ENCODE peak calls at places on chromosomes 2 and 18, in seven cellular contexts. T, G, Q, Y, U, L and F are unnamed samples.

GRCh38 chr2:39437522-39438296 is 624 bp upstream of the MAP4K3 start:
- DNase-seq in T (peak; percentile 38), G (peak; percentile 70), Q (no peak), Y (peak; percentile 63), U (no peak), L (peak; percentile 22), F (peak; percentile 71)

GRCh38 chr2:210309546-210310233 is 5.3 kb downstream of the MYL1 start:
- DNase-seq in T (peak; percentile 2), G (no peak), Q (no peak), Y (no peak), U (no peak), L (no peak), F (peak; percentile 8)

GRCh38 chr2:149538138-149538833 is 49.3 kb downstream of the MMADHC start:
- DNase-seq in T (peak; percentile 39), G (no peak), Q (no peak), Y (no peak), U (no peak), L (no peak), F (no peak)

GRCh38 chr2:120303177-120303576 is 42.8 kb upstream of the INHBB start:
- DNase-seq in T (no peak), G (no peak), Q (no peak), Y (no peak), U (no peak), L (no peak), F (no peak)

GRCh38 chr2:237042101-237042500 is 43.6 kb upstream of the COPS8 start:
- DNase-seq in T (no peak), G (no peak), Q (no peak), Y (no peak), U (no peak), L (no peak), F (no peak)

GRCh38 chr2:121196132-121196848 is 88.7 kb downstream of the TFCP2L1 start:
- DNase-seq in T (no peak), G (no peak), Q (no peak), Y (no peak), U (no peak), L (peak; percentile 84), F (no peak)

GRCh38 chr18:35030234-35030989 is 10.8 kb upstream of the MAPRE2 start:
- DNase-seq in T (no peak), G (no peak), Q (no peak), Y (no peak), U (no peak), L (no peak), F (no peak)

GRCh38 chr2:119311371-119311770 is 55.3 kb downstream of the C2orf76 start:
- DNase-seq in T (no peak), G (no peak), Q (no peak), Y (no peak), U (no peak), L (no peak), F (no peak)

GRCh38 chr18:53644799-53645471 is 579.5 kb downstream of the MBD2 start:
- DNase-seq in T (no peak), G (no peak), Q (no peak), Y (no peak), U (no peak), L (no peak), F (no peak)

GRCh38 chr2:104848526-104848925 is 5.4 kb upstream of the POU3F3 start:
- DNase-seq in T (peak; percentile 51), G (no peak), Q (no peak), Y (no peak), U (no peak), L (no peak), F (no peak)

GRCh38 chr2:198106621-198107020 is 302.2 kb downstream of the PLCL1 start:
- DNase-seq in T (no peak), G (no peak), Q (no peak), Y (no peak), U (no peak), L (no peak), F (no peak)

GRCh38 chr2:125582521-125582920 is 1073.4 kb upstream of the GYPC start:
- DNase-seq in T (no peak), G (no peak), Q (no peak), Y (no peak), U (no peak), L (no peak), F (no peak)

GRCh38 chr2:125588780-125589179 is 1067.2 kb upstream of the GYPC start:
- DNase-seq in T (no peak), G (no peak), Q (no peak), Y (no peak), U (no peak), L (no peak), F (no peak)

GRCh38 chr2:125581561-125581960 is 1074.4 kb upstream of the GYPC start:
- DNase-seq in T (no peak), G (no peak), Q (no peak), Y (no peak), U (no peak), L (no peak), F (no peak)

GRCh38 chr2:125584732-125585131 is 1071.2 kb upstream of the GYPC start:
- DNase-seq in T (no peak), G (no peak), Q (no peak), Y (no peak), U (no peak), L (no peak), F (no peak)
- H3K9me3 ChIP-seq in T (no peaks in the 10 kb centered on the region), G (no peaks in the 10 kb centered on the region), Q (no peaks in the 10 kb centered on the region), Y (peaks cover 20% of the 10 kb centered on the region), U (no peaks in the 10 kb centered on the region), L (no peaks in the 10 kb centered on the region), F (no peaks in the 10 kb centered on the region)

GRCh38 chr2:69241664-69242063 is 145.4 kb downstream of the GFPT1 start:
- DNase-seq in T (no peak), G (no peak), Q (no peak), Y (no peak), U (no peak), L (no peak), F (no peak)

GRCh38 chr2:69243652-69244051 is 143.4 kb downstream of the GFPT1 start:
- DNase-seq in T (no peak), G (no peak), Q (no peak), Y (no peak), U (no peak), L (no peak), F (no peak)

GRCh38 chr2:69238449-69239031 is 148.5 kb downstream of the GFPT1 start:
- DNase-seq in T (peak; percentile 80), G (no peak), Q (no peak), Y (no peak), U (no peak), L (no peak), F (no peak)

GRCh38 chr2:69242651-69243051 is 144.4 kb downstream of the GFPT1 start:
- DNase-seq in T (no peak), G (no peak), Q (no peak), Y (no peak), U (no peak), L (no peak), F (no peak)

GRCh38 chr2:69241039-69241586 is 145.9 kb downstream of the GFPT1 start:
- DNase-seq in T (no peak), G (no peak), Q (no peak), Y (no peak), U (no peak), L (no peak), F (no peak)
- H3K4me1 ChIP-seq in T (peaks cover 24% of the 10 kb centered on the region), G (no peaks in the 10 kb centered on the region), Q (no peaks in the 10 kb centered on the region), Y (no peaks in the 10 kb centered on the region), U (peaks cover 16% of the 10 kb centered on the region), L (peaks cover 11% of the 10 kb centered on the region), F (peaks cover 5% of the 10 kb centered on the region)

GRCh38 chr18:47999801-48000248 is 69.4 kb upstream of the SMAD2 start:
- DNase-seq in T (no peak), G (no peak), Q (no peak), Y (no peak), U (no peak), L (no peak), F (no peak)

GRCh38 chr18:47997338-47997780 is 66.9 kb upstream of the SMAD2 start:
- DNase-seq in T (no peak), G (no peak), Q (no peak), Y (no peak), U (no peak), L (no peak), F (no peak)

GRCh38 chr18:47993409-47993808 is 63.0 kb upstream of the SMAD2 start:
- DNase-seq in T (no peak), G (no peak), Q (no peak), Y (no peak), U (no peak), L (no peak), F (no peak)

GRCh38 chr18:47992903-47993302 is 62.4 kb upstream of the SMAD2 start:
- DNase-seq in T (no peak), G (no peak), Q (no peak), Y (no peak), U (no peak), L (no peak), F (no peak)

DNA sequence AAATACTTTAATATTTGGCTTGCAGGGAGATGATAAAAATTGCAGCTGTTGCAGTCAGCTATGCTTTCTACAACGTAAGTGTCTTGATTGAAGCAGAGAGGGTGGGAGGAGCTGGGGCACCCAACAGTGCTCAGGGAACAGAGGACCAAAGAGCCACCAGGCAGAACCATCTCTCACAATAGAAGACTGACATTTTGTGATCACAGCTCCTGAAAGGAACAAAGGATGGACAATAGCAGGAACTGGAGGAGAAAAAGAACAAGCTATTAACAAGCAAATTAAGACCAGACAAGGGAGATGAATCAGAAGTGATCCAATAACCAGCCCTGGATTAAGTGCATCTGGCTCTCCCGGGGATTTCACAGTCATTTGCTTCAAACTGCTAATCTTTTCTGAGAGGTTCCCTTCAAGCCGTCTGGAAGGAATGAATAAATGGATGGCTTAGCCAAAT is 65.7 kb upstream of the SMAD2 start:
- DNase-seq in T (no peak), G (no peak), Q (no peak), Y (no peak), U (no peak), L (no peak), F (peak; percentile 90)
- H3K4me3 ChIP-seq in T (no peak overlapping the region), G (no peak overlapping the region), Q (no peak overlapping the region), Y (no peak overlapping the region), U (no peak overlapping the region), L (no peak overlapping the region), F (no peak overlapping the region)

GRCh38 chr18:10424576-10425314 is 29.7 kb upstream of the APCDD1 start:
- DNase-seq in T (no peak), G (no peak), Q (no peak), Y (no peak), U (no peak), L (no peak), F (no peak)

GRCh38 chr18:10420561-10421352 is 33.7 kb upstream of the APCDD1 start:
- DNase-seq in T (peak; percentile 95), G (no peak), Q (no peak), Y (no peak), U (no peak), L (no peak), F (no peak)

GRCh38 chr18:10419420-10420103 is 34.9 kb upstream of the APCDD1 start:
- DNase-seq in T (peak; percentile 88), G (no peak), Q (no peak), Y (no peak), U (no peak), L (no peak), F (no peak)

GRCh38 chr18:10422731-10423130 is 31.7 kb upstream of the APCDD1 start:
- DNase-seq in T (no peak), G (no peak), Q (no peak), Y (no peak), U (no peak), L (no peak), F (no peak)

DNA sequence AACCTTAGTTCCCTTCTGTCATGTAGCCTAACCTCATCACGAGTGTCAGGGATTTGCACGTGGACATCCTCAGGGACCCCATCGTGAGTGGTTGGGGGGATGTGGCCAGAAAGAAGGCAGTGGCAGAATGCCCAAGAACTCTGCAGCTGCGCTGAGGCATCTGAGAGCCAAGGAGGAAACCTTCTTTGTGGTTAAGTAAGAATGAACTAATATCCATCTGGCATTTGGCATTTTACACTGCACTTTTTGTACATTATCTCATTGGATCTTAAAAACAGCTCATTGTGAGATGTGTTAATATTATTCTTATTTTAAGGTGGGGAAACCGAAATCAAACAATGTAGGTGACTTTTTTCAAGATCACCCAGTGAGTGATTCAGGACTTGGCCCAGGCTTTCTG is 32.6 kb upstream of the APCDD1 start:
- DNase-seq in T (peak; percentile 94), G (no peak), Q (no peak), Y (no peak), U (no peak), L (no peak), F (no peak)
- H3K9me3 ChIP-seq in T (no peaks in the 10 kb centered on the region), G (no peaks in the 10 kb centered on the region), Q (no peaks in the 10 kb centered on the region), Y (no peaks in the 10 kb centered on the region), U (no peaks in the 10 kb centered on the region), L (no peaks in the 10 kb centered on the region), F (no peaks in the 10 kb centered on the region)